ENCODE peak calls at places on chromosome 1, in five cellular contexts. L is effector CD4-positive, alpha-beta T cell; Y is lower lobe of right lung; I is stimulated activated CD4-positive, alpha-beta T cell treated with anti-CD3 and anti-CD28 coated beads, Interleukin-12 subunit alpha, Interleukin-12 subunit beta, amount 100 ng/mL, for 4 hours; S is NCI-H526 treated with DMSO at 0.1 percent for 48 hours. X is an unnamed sample.

GRCh38 chr1:147167361-147167760 is 4.9 kb downstream of the PRKAB2 start:
- DNase-seq in S (no peak), Y (no peak), I (no peak), L (no peak), X (no peak)

GRCh38 chr1:245923215-245923614 is 583.9 kb downstream of the SMYD3 start:
- DNase-seq in S (no peak), I (no peak), L (no peak), Y (no peak), X (no peak)

GRCh38 chr1:51877434-51878306 is 857 bp downstream of the NRDC start:
- DNase-seq in S (peak), L (no peak), Y (no peak), I (no peak), X (no peak)

GRCh38 chr1:206457408-206457807 is 12.9 kb upstream of the IKBKE start:
- DNase-seq in S (no peak), Y (no peak), L (no peak), I (no peak), X (no peak)

GRCh38 chr1:156499703-156500577 is 635 bp downstream of the MEF2D start:
- DNase-seq in S (peak), L (peak), Y (no peak), I (peak), X (peak)

GRCh38 chr1:246691622-246692495 is 32.4 kb upstream of the SCCPDH start:
- DNase-seq in L (no peak), Y (no peak), I (no peak), S (no peak), X (no peak)

GRCh38 chr1:184596950-184597651 is 157.6 kb downstream of the EDEM3 start:
- DNase-seq in L (no peak), Y (no peak), I (no peak), S (peak), X (no peak)

GRCh38 chr1:57489342-57490036 is 65.6 kb upstream of the DAB1 start:
- DNase-seq in L (no peak), Y (no peak), S (no peak), I (no peak), X (no peak)

GRCh38 chr1:171742577-171742922 is 685 bp upstream of the VAMP4 start:
- DNase-seq in S (no peak), Y (no peak), L (no peak), I (peak), X (peak)

GRCh38 chr1:56397409-56397808 is 182.0 kb downstream of the PLPP3 start:
- DNase-seq in Y (no peak), I (no peak), L (no peak), S (no peak), X (no peak)

GRCh38 chr1:201399352-201400126 is 415 bp upstream of the LAD1 start:
- DNase-seq in I (no peak), S (peak), Y (peak), L (no peak), X (no peak)

GRCh38 chr1:226355679-226356583 is 47.0 kb upstream of the LIN9 start:
- DNase-seq in L (no peak), I (no peak), Y (no peak), S (no peak), X (peak)

GRCh38 chr1:59105548-59106507 is 191.1 kb upstream of the FGGY start:
- DNase-seq in I (no peak), L (no peak), Y (no peak), S (no peak), X (no peak)

X was measured in left ventricle myocardium superior.